ENCODE peak calls at places on chromosomes 1 and 21, in seven cellular contexts. T, B, N, E, P, K and Z are unnamed samples.

GRCh38 chr1:92485374-92486250 is 1.1 kb downstream of the GFI1 start:
- DNase-seq in T (peak; percentile 88), B (peak; percentile 78), N (no peak), E (peak; percentile 81), P (peak; percentile 62), K (peak; percentile 41), Z (no peak)

GRCh38 chr1:204198978-204199340 is 2.7 kb upstream of the KISS1 start:
- DNase-seq in T (no peak), B (no peak), N (no peak), E (no peak), P (no peak), K (no peak), Z (no peak)

GRCh38 chr1:33036051-33036525 is 595 bp downstream of the AK2 start:
- DNase-seq in T (no peak), B (no peak), N (no peak), E (peak; percentile 26), P (no peak), K (no peak), Z (no peak)

GRCh38 chr1:156750932-156751723 is at the start of gene HDGF:
- DNase-seq in T (no peak), B (peak; percentile 40), N (peak; percentile 74), E (peak; percentile 77), P (peak; percentile 73), K (peak; percentile 61), Z (no peak)

GRCh38 chr21:34576043-34576466 is 38.9 kb downstream of the RCAN1 start:
- DNase-seq in T (no peak), B (no peak), N (no peak), E (no peak), P (no peak), K (no peak), Z (no peak)

GRCh38 chr21:36689324-36689723 is 9.6 kb upstream of the SIM2 start:
- DNase-seq in T (no peak), B (no peak), N (no peak), E (no peak), P (no peak), K (no peak), Z (no peak)

GRCh38 chr1:33383974-33384767 is 46.7 kb downstream of the PHC2 start:
- DNase-seq in T (no peak), B (no peak), N (peak; percentile 45), E (no peak), P (no peak), K (no peak), Z (no peak)

GRCh38 chr1:161091093-161091492 is 1.7 kb upstream of the NECTIN4 start:
- DNase-seq in T (no peak), B (no peak), N (no peak), E (no peak), P (no peak), K (no peak), Z (no peak)

GRCh38 chr1:172380441-172381244 is 39.8 kb upstream of the C1orf105 start:
- DNase-seq in T (no peak), B (peak; percentile 53), N (no peak), E (no peak), P (no peak), K (no peak), Z (no peak)

GRCh38 chr1:156214024-156214748 is 1.4 kb downstream of the PMF1 start:
- DNase-seq in T (no peak), B (no peak), N (no peak), E (no peak), P (no peak), K (no peak), Z (no peak)

GRCh38 chr1:228842094-228842775 is 107.0 kb downstream of the RHOU start:
- DNase-seq in T (no peak), B (no peak), N (peak; percentile 69), E (no peak), P (peak; percentile 68), K (peak; percentile 29), Z (peak; percentile 75)

GRCh38 chr1:2276803-2277580 is 48.9 kb downstream of the SKI start:
- DNase-seq in T (no peak), B (no peak), N (no peak), E (no peak), P (no peak), K (no peak), Z (no peak)

GRCh38 chr1:40396420-40396819 is 22.9 kb downstream of the SMAP2 start:
- DNase-seq in T (peak; percentile 83), B (no peak), N (no peak), E (no peak), P (no peak), K (no peak), Z (no peak)

GRCh38 chr21:44528634-44528995 is 11.4 kb downstream of the KRTAP10-1 start:
- DNase-seq in T (no peak), B (no peak), N (no peak), E (no peak), P (no peak), K (no peak), Z (no peak)

GRCh38 chr1:218739426-218739825 is 394.3 kb downstream of the TGFB2 start:
- DNase-seq in T (no peak), B (no peak), N (peak; percentile 68), E (no peak), P (peak; percentile 55), K (no peak), Z (peak; percentile 82)

GRCh38 chr1:20233394-20233793 is 47.1 kb upstream of the PLA2G2C start:
- DNase-seq in T (no peak), B (no peak), N (no peak), E (peak; percentile 29), P (no peak), K (no peak), Z (no peak)

GRCh38 chr1:105073660-105074059 is 1324.0 kb downstream of the AMY1C start:
- DNase-seq in T (no peak), B (no peak), N (no peak), E (no peak), P (no peak), K (no peak), Z (no peak)

GRCh38 chr1:15737324-15738319 is 1.6 kb downstream of the SLC25A34 start:
- DNase-seq in T (no peak), B (no peak), N (no peak), E (no peak), P (no peak), K (no peak), Z (no peak)

GRCh38 chr1:200899451-200899915 is 4.8 kb downstream of the INAVA start:
- DNase-seq in T (no peak), B (no peak), N (no peak), E (no peak), P (peak; percentile 24), K (no peak), Z (no peak)

GRCh38 chr21:39094847-39095525 is 88.3 kb downstream of the PSMG1 start:
- DNase-seq in T (no peak), B (no peak), N (no peak), E (no peak), P (no peak), K (no peak), Z (no peak)

GRCh38 chr1:232260861-232261260 is 369.1 kb downstream of the SIPA1L2 start:
- DNase-seq in T (no peak), B (no peak), N (no peak), E (no peak), P (no peak), K (no peak), Z (no peak)

GRCh38 chr1:229325401-229325800 is 17.4 kb downstream of the CCSAP start:
- DNase-seq in T (no peak), B (no peak), N (no peak), E (no peak), P (no peak), K (no peak), Z (no peak)

GRCh38 chr1:156052862-156053769 is 482 bp downstream of the UBQLN4 start:
- DNase-seq in T (peak; percentile 70), B (peak; percentile 55), N (peak; percentile 71), E (peak; percentile 94), P (peak; percentile 73), K (peak; percentile 55), Z (peak; percentile 60)

GRCh38 chr1:221823566-221823965 is 81.7 kb upstream of the DUSP10 start:
- DNase-seq in T (no peak), B (no peak), N (no peak), E (no peak), P (no peak), K (no peak), Z (no peak)

GRCh38 chr1:215682232-215682631 is 115.1 kb downstream of the KCTD3 start:
- DNase-seq in T (no peak), B (no peak), N (no peak), E (no peak), P (no peak), K (no peak), Z (no peak)

GRCh38 chr1:20029178-20029912 is 40.6 kb upstream of the PLA2G5 start:
- DNase-seq in T (no peak), B (no peak), N (peak; percentile 68), E (no peak), P (no peak), K (no peak), Z (peak; percentile 83)

DNA sequence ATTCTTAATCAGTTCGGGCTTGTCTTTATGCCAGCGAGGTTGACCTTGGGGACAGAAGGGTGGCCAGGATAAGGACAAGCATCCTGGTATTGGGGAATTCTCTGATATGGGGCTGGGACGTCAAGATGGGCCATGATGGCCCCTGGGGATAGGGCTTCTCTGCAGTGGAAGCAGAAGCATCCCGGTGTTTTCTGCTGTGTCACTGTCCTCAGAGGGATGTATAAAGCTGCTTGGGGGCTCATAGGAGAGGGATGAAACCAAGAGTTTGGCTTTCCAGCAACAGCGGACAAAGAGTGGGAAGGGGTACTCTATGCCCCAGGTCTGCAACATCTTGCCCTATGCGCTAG is 1.4 kb upstream of the ATP1B1 start:
- DNase-seq in T (no peak), B (no peak), N (no peak), E (no peak), P (no peak), K (no peak), Z (no peak)
- H3K4me3 ChIP-seq in T (no peak overlapping the region), B (no peak overlapping the region), N (no peak overlapping the region), E (peak overlapping the region; percentile 94), P (no peak overlapping the region), K (no peak overlapping the region), Z (no peak overlapping the region)

GRCh38 chr1:112998592-112999235 is 42.7 kb upstream of the SLC16A1 start:
- DNase-seq in T (peak; percentile 82), B (no peak), N (no peak), E (no peak), P (peak; percentile 84), K (no peak), Z (peak; percentile 73)
- H3K27ac ChIP-seq in T (peak overlapping the region; percentile 63), B (no peak overlapping the region), N (no peak overlapping the region), E (no peak overlapping the region), P (peak overlapping the region; percentile 99), K (no peak overlapping the region), Z (peak overlapping the region; percentile 85)

GRCh38 chr1:110211503-110212164 is 1.5 kb downstream of the KCNC4 start:
- DNase-seq in T (no peak), B (no peak), N (no peak), E (peak; percentile 45), P (no peak), K (no peak), Z (no peak)
- H3K4me3 ChIP-seq in T (peak overlapping the region; percentile 54), B (peak overlapping the region; percentile 64), N (peak overlapping the region; percentile 66), E (peak overlapping the region; percentile 68), P (peak overlapping the region; percentile 88), K (peak overlapping the region; percentile 70), Z (peak overlapping the region; percentile 75)

DNA sequence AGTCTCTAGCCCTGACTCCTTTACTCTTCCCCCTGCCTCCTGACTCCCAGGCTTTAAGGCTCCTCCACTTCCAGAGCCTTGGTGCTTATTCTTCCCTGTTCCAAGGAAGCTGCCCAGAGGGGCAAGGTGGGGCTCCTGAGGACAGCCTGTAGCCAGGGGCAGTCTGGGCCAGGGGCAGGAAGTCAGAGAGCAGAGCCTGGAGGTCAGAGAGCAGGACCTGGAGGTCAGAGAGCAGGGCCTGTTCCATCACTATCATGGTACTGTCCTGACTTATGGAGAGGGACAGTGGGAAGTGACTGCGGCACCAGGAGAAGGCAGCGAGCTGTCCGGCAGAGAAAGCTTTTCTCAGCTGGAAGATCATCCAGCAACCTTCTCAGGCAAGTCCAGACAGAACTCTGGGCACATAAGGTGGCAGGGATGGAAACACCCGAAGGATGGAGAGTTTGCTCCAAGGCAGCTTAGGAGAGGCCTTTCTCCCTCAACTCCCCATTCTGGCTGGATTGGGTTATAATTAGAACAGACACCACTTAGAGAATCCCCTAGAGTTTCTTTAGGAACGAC is 25.0 kb downstream of the PLXNA2 start:
- DNase-seq in T (no peak), B (no peak), N (no peak), E (no peak), P (no peak), K (no peak), Z (no peak)
- H3K27ac ChIP-seq in T (no peak overlapping the region), B (peak overlapping the region; percentile 73), N (peak overlapping the region; percentile 66), E (no peak overlapping the region), P (peak overlapping the region; percentile 88), K (peak overlapping the region; percentile 79), Z (peak overlapping the region; percentile 70)